ENCODE peak calls at places on chromosomes 1 and 21, in seven cellular contexts. R, K, A, U, G, L and I are unnamed samples.
A peak's percentile ranks its signal among the peaks of the same experiment; 100 is the strongest.

GRCh38 chr1:231629132-231629531 is 2.5 kb downstream of the DISC1 start:
- DNase-seq in R (no peak), K (no peak), A (no peak), U (no peak), G (no peak), L (no peak), I (no peak)

GRCh38 chr1:223652436-223652901 is 13.0 kb downstream of the CAPN8 start:
- DNase-seq in R (no peak), K (peak; percentile 19), A (peak; percentile 9), U (peak; percentile 25), G (no peak), L (peak; percentile 44), I (peak; percentile 53)

GRCh38 chr1:68120136-68120791 is 69.8 kb upstream of the DIRAS3 start:
- DNase-seq in R (no peak), K (peak; percentile 75), A (peak; percentile 70), U (peak; percentile 87), G (peak; percentile 18), L (peak; percentile 80), I (peak; percentile 90)

GRCh38 chr1:218886472-218886871 is 287.2 kb upstream of the LYPLAL1 start:
- DNase-seq in R (peak; percentile 85), K (no peak), A (peak; percentile 49), U (peak; percentile 63), G (no peak), L (peak; percentile 54), I (peak; percentile 73)

GRCh38 chr1:203428981-203429599 is 46.5 kb upstream of the PRELP start:
- DNase-seq in R (no peak), K (no peak), A (no peak), U (no peak), G (no peak), L (no peak), I (no peak)

GRCh38 chr1:167501513-167502191 is 16.7 kb downstream of the CD247 start:
- DNase-seq in R (no peak), K (no peak), A (no peak), U (no peak), G (no peak), L (no peak), I (no peak)

GRCh38 chr1:44030606-44031050 is 634 bp downstream of the SLC6A9 start:
- DNase-seq in R (no peak), K (no peak), A (peak; percentile 81), U (peak; percentile 48), G (peak; percentile 44), L (peak; percentile 45), I (peak; percentile 78)

GRCh38 chr21:36834192-36834591 is 132.3 kb downstream of the HLCS start:
- DNase-seq in R (no peak), K (no peak), A (no peak), U (no peak), G (no peak), L (no peak), I (no peak)

GRCh38 chr1:192378276-192378675 is 61.5 kb downstream of the RGS21 start:
- DNase-seq in R (no peak), K (no peak), A (no peak), U (no peak), G (no peak), L (no peak), I (no peak)

GRCh38 chr1:58251415-58252073 is 295.0 kb downstream of the OMA1 start:
- DNase-seq in R (no peak), K (no peak), A (no peak), U (no peak), G (no peak), L (no peak), I (peak; percentile 4)

GRCh38 chr1:43978551-43979260 is at the start of gene B4GALT2:
- DNase-seq in R (peak; percentile 85), K (no peak), A (no peak), U (no peak), G (peak; percentile 90), L (peak; percentile 32), I (peak; percentile 76)

GRCh38 chr1:111195002-111195684 is 5.3 kb downstream of the DENND2D start:
- DNase-seq in R (no peak), K (no peak), A (no peak), U (no peak), G (no peak), L (no peak), I (no peak)

GRCh38 chr1:153271711-153272110 is 12.2 kb downstream of the LORICRIN start:
- DNase-seq in R (no peak), K (no peak), A (no peak), U (no peak), G (no peak), L (no peak), I (no peak)

GRCh38 chr1:156259805-156260204 is 11.9 kb upstream of the PAQR6 start:
- DNase-seq in R (no peak), K (no peak), A (peak; percentile 82), U (no peak), G (no peak), L (no peak), I (no peak)

GRCh38 chr21:25528511-25528910 is 78.8 kb downstream of the MRPL39 start:
- DNase-seq in R (no peak), K (no peak), A (no peak), U (no peak), G (no peak), L (no peak), I (peak; percentile 5)

GRCh38 chr1:29317916-29318530 is 81.7 kb downstream of the PTPRU start:
- DNase-seq in R (no peak), K (no peak), A (no peak), U (no peak), G (no peak), L (no peak), I (no peak)

GRCh38 chr1:11960276-11960675 is 20.0 kb upstream of the MFN2 start:
- DNase-seq in R (no peak), K (no peak), A (no peak), U (no peak), G (no peak), L (no peak), I (no peak)

GRCh38 chr21:36209626-36210171 is 53.1 kb downstream of the DOP1B start:
- DNase-seq in R (no peak), K (peak; percentile 63), A (peak; percentile 5), U (peak; percentile 79), G (no peak), L (peak; percentile 71), I (peak; percentile 68)

GRCh38 chr21:29302340-29302991 is 3.7 kb downstream of the BACH1 start:
- DNase-seq in R (no peak), K (no peak), A (no peak), U (no peak), G (no peak), L (peak; percentile 36), I (peak; percentile 22)

GRCh38 chr21:39175154-39175553 is 8.1 kb downstream of the PSMG1 start:
- DNase-seq in R (no peak), K (no peak), A (no peak), U (peak; percentile 45), G (no peak), L (no peak), I (peak; percentile 26)

GRCh38 chr1:54167422-54168139 is 14.8 kb upstream of the CDCP2 start:
- DNase-seq in R (no peak), K (no peak), A (no peak), U (peak; percentile 18), G (no peak), L (peak; percentile 62), I (peak; percentile 31)

GRCh38 chr1:11178021-11179015 is 10.8 kb upstream of the ANGPTL7 start:
- DNase-seq in R (no peak), K (no peak), A (no peak), U (no peak), G (no peak), L (peak; percentile 45), I (peak; percentile 53)

GRCh38 chr1:51222809-51223208 is 13.3 kb upstream of the RNF11 start:
- DNase-seq in R (no peak), K (no peak), A (no peak), U (no peak), G (no peak), L (no peak), I (no peak)

GRCh38 chr1:99594205-99594604 is 51.7 kb upstream of the PALMD start:
- DNase-seq in R (no peak), K (no peak), A (no peak), U (no peak), G (no peak), L (no peak), I (no peak)

GRCh38 chr1:171140466-171140865 is 44.6 kb upstream of the FMO2 start:
- DNase-seq in R (no peak), K (no peak), A (no peak), U (no peak), G (no peak), L (no peak), I (no peak)

GRCh38 chr1:74504125-74505065 is 8.0 kb downstream of the LRRC53 start:
- DNase-seq in R (no peak), K (peak; percentile 33), A (peak; percentile 62), U (peak; percentile 55), G (peak; percentile 13), L (peak; percentile 44), I (peak; percentile 87)

GRCh38 chr1:232029297-232029696 is 402.7 kb downstream of the DISC1 start:
- DNase-seq in R (no peak), K (no peak), A (peak; percentile 55), U (no peak), G (no peak), L (no peak), I (peak; percentile 21)

GRCh38 chr1:230176871-230177411 is 109.9 kb downstream of the GALNT2 start:
- DNase-seq in R (peak; percentile 86), K (no peak), A (peak; percentile 84), U (no peak), G (no peak), L (peak; percentile 28), I (peak; percentile 48)